ENCODE peak calls at places on chromosome 3, in five cellular contexts. W is GM12878, X is thoracic aorta, B is heart left ventricle, K is IMR-90. J is an unnamed sample. For H3K4me1 and H3K27me3, the result is how much of the 10 kb centered on the place peaks cover.

GRCh38 chr3:194900886-194901522 is 215.3 kb downstream of the FAM43A start:
- DNase-seq in W (no peak), X (no peak), B (no peak), K (no peak), J (peak)

GRCh38 chr3:119293761-119294401 is at the start of gene ARHGAP31:
- DNase-seq in W (peak), X (no peak), B (peak), K (peak), J (peak)

GRCh38 chr3:195099976-195100755 is 170.8 kb downstream of the XXYLT1 start:
- DNase-seq in W (no peak), X (no peak), B (peak), K (no peak), J (no peak)

GRCh38 chr3:53935283-53935901 is 43.7 kb upstream of the SELENOK start:
- DNase-seq in W (no peak), X (no peak), B (no peak), K (no peak), J (no peak)

GRCh38 chr3:149536429-149536828 is 61.9 kb downstream of the TM4SF4 start:
- DNase-seq in W (no peak), X (no peak), B (peak), K (no peak), J (no peak)

GRCh38 chr3:159252274-159252673 is 450.4 kb downstream of the MFSD1 start:
- DNase-seq in W (no peak), X (no peak), B (no peak), K (no peak), J (no peak)

GRCh38 chr3:195111322-195111710 is 159.6 kb downstream of the XXYLT1 start:
- DNase-seq in W (no peak), X (no peak), B (no peak), K (no peak), J (no peak)

GRCh38 chr3:115571413-115571812 is 51.9 kb upstream of the GAP43 start:
- DNase-seq in W (no peak), X (no peak), B (no peak), K (no peak), J (no peak)

GRCh38 chr3:159877924-159878323 is 110.7 kb upstream of the IL12A start:
- DNase-seq in W (no peak), X (no peak), B (no peak), K (peak), J (no peak)

GRCh38 chr3:63141-63845 is 133.3 kb upstream of the CHL1 start:
- DNase-seq in W (no peak), X (no peak), B (no peak), K (no peak), J (no peak)

GRCh38 chr3:48698891-48699290 is 13.2 kb upstream of the NCKIPSD start:
- DNase-seq in W (no peak), X (no peak), B (no peak), K (no peak), J (no peak)

GRCh38 chr3:20037255-20037996 is 2.8 kb upstream of the KAT2B start:
- DNase-seq in W (no peak), X (no peak), B (no peak), K (no peak), J (no peak)
- TF ChIP-seq CTCF in W (peak), X (no peak), B (no peak), K (no peak), J (peak)

GRCh38 chr3:152338159-152338720 is 69.5 kb downstream of the MBNL1 start:
- DNase-seq in W (no peak), X (no peak), B (no peak), K (no peak), J (no peak)
- H3K4me1 ChIP-seq in W (under half), X (half or more), B (half or more), K (under half), J (under half)

GRCh38 chr3:74537857-74538256 is 76.6 kb downstream of the CNTN3 start:
- DNase-seq in W (no peak), X (no peak), B (no peak), K (no peak), J (no peak)

GRCh38 chr3:74535281-74535680 is 79.2 kb downstream of the CNTN3 start:
- DNase-seq in W (no peak), X (no peak), B (no peak), K (no peak), J (no peak)

GRCh38 chr3:74538669-74539068 is 75.8 kb downstream of the CNTN3 start:
- DNase-seq in W (no peak), X (no peak), B (no peak), K (no peak), J (no peak)

GRCh38 chr3:74534611-74535010 is 79.8 kb downstream of the CNTN3 start:
- DNase-seq in W (no peak), X (no peak), B (no peak), K (no peak), J (no peak)

GRCh38 chr3:74537164-74537563 is 77.3 kb downstream of the CNTN3 start:
- DNase-seq in W (no peak), X (peak), B (no peak), K (peak), J (no peak)
- H3K27me3 ChIP-seq in W (under half), X (under half), B (under half), K (under half), J (under half)

GRCh38 chr3:57961828-57962447 is 46.3 kb upstream of the FLNB start:
- DNase-seq in W (no peak), X (no peak), B (no peak), K (peak), J (no peak)
- TF ChIP-seq CTCF in W (peak), X (no peak), B (peak), K (peak), J (peak)

J was measured in foreskin keratinocyte.